ENCODE peak calls at places on chromosomes 1 and 21, in four cellular contexts. G, U, E and N are unnamed samples.

GRCh38 chr1:28339551-28339950 is 10.7 kb downstream of the MED18 start:
- DNase-seq in G (no peak), U (no peak), E (no peak), N (no peak)

GRCh38 chr1:219568728-219569127 is 44.2 kb downstream of the ZC3H11B start:
- DNase-seq in G (no peak), U (no peak), E (peak), N (no peak)

GRCh38 chr1:241114699-241115233 is 242.2 kb downstream of the RGS7 start:
- DNase-seq in G (no peak), U (no peak), E (no peak), N (no peak)

GRCh38 chr1:230362949-230363348 is 63.2 kb downstream of the PGBD5 start:
- DNase-seq in G (no peak), U (no peak), E (no peak), N (no peak)

GRCh38 chr1:88700383-88701013 is 16.4 kb downstream of the PKN2 start:
- DNase-seq in G (no peak), U (no peak), E (no peak), N (no peak)

GRCh38 chr1:162661336-162661735 is 29.1 kb downstream of the DDR2 start:
- DNase-seq in G (no peak), U (no peak), E (no peak), N (no peak)

GRCh38 chr21:15063821-15064575 is 802 bp downstream of the NRIP1 start:
- DNase-seq in G (no peak), U (no peak), E (peak), N (no peak)

GRCh38 chr1:34763142-34763781 is 3.7 kb downstream of the GJB4 start:
- DNase-seq in G (peak), U (no peak), E (no peak), N (no peak)

GRCh38 chr21:43794311-43794710 is 4.9 kb downstream of the RRP1 start:
- DNase-seq in G (no peak), U (no peak), E (no peak), N (no peak)

GRCh38 chr1:1344672-1345361 is 4.4 kb downstream of the DVL1 start:
- DNase-seq in G (no peak), U (no peak), E (peak), N (no peak)

GRCh38 chr21:46165099-46165498 is 9.7 kb upstream of the FTCD start:
- DNase-seq in G (no peak), U (no peak), E (no peak), N (no peak)

GRCh38 chr1:88401283-88401682 is 282.8 kb upstream of the PKN2 start:
- DNase-seq in G (no peak), U (no peak), E (no peak), N (no peak)

GRCh38 chr1:66022904-66023620 is 230.4 kb downstream of the PDE4B start:
- DNase-seq in G (no peak), U (no peak), E (no peak), N (peak)

DNA sequence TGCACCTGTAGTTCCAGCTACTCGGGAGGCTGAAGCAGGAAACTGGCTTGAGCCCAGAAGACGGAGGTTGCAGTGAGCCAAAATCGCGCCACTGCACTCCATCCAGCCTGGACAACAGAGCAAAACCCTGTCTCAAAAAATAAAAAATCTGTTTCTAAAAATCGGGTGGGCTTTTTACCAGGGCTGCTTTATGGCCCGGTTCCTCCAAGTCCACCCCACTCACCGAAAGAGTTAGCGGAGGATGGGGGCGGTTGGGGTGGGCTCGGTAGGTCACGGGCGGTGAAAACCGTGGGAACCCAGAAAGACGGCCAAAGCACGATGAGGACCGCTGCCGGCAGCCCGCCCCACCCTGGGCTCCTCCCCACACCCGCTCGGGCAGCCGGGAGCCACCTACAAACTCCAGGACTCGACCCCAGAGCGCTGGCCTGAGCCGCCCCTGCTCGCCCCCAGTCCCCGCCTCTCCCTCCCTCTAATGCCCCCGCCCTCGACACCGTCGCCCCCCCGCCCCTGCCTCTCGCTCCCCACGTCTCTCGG is 846 bp upstream of the PER3 start:
- DNase-seq in G (peak), U (no peak), E (peak), N (peak)
- TF ChIP-seq POLR2A in G (no peak), U (peak), E (no peak), N (no peak)

GRCh38 chr1:11784993-11785769 is 20.6 kb downstream of the MTHFR start:
- DNase-seq in G (peak), U (peak), E (peak), N (peak)
- TF ChIP-seq POLR2AphosphoS5 in G (no peak), U (no peak), E (no peak), N (no peak)

GRCh38 chr1:160108888-160109662 is 6.5 kb upstream of the ATP1A2 start:
- DNase-seq in G (peak), U (no peak), E (peak), N (peak)
- TF ChIP-seq JUN in G (no peak), U (no peak), E (peak), N (no peak)

DNA sequence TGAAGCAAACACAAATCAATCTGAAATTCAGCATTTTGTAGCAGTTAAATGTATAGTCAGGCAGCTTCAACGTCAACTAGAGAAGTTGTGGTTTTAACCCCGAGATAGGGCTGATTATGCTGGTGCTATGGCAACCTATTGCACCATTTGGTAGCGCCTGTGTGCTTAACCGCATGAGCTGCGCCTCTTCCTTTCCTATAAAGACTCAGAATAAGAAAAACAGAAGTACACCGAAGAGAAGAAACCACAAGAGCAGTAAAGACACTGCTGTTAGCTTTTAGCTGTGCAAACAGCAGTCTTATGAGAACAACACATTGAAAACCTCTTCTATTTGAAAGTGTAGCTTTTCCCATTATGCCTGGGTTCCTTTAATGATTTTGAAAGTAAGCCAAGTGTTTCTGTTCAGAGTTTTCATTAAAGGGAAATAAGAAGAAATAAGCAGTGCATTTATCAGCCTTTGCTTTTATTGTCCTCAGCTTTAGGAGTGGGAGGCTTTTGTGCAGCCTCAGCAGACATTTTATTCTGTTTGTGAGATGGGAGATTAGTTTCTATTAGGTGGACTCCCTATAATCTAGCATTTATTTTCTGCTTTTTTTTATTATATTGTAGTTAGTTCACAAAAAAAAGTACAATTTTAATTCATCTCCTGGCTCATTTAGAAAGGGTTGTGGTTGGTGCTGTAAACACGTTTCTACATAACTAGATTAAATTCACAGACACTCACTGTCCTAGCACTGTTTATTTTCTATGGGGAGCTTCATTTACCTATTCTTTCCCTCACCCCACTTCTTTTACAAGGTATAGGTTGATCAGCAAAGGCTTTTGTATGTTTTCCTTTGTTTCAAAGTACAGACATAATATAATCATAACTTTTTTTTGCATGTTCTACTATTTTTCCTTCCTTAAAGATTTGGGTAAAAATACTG is 43.3 kb downstream of the PTPRC start:
- DNase-seq in G (no peak), U (no peak), E (peak), N (peak)
- TF ChIP-seq POLR2A in G (no peak), U (no peak), E (peak), N (no peak)

GRCh38 chr21:16124397-16125130 is 394.8 kb downstream of the USP25 start:
- DNase-seq in G (no peak), U (no peak), E (no peak), N (peak)
- TF ChIP-seq POLR2AphosphoS5 in G (no peak), U (no peak), E (no peak), N (no peak)

GRCh38 chr1:193905288-193906085 is 719.1 kb upstream of the B3GALT2 start:
- DNase-seq in G (no peak), U (no peak), E (no peak), N (no peak)
- TF ChIP-seq JUN in G (no peak), U (no peak), E (no peak), N (no peak)

DNA sequence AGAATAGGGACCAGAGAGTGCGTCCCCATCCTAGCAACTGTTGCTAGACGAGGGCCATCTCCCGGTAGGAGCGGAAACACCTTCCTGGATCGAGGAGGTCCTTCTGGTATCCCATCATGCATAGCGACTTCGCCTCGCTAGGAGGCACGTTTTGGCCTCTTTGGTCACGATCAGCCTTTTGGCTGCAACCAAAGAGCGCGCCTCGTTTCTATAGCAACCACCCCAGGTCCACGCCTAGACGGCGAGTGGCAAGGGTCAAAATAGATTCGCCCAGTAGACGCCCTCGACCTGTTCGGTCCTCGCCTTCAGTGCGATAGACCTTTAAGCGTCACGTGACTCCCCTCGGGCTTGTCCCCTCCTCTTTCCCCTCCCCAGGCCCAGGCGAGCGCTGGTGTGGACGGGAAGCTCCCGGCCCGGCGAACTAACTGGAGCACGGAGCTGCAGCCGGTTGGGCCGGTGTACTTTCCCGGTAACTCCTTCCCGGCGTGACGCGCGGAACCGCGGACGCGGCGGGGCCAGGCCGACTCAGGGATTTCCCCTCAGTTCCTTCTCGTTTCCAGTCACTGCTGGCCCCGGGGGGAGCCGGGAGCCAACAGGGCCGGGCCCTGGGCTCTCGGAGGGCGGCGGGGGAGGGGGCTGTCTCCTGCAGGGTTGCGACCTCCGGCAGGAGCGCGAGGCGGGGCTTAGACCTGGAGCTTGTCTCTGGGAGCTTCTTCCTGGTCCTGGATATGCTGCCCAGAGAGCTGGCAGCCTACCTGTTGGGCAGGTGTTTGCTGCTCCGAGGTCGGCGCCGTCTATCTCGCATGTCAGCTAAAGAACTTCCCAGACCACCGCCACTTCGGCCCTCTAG is at the start of gene DNAJC16:
- DNase-seq in G (peak), U (peak), E (peak), N (peak)
- TF ChIP-seq POLR2A in G (peak), U (peak), E (peak), N (peak)